ENCODE peak calls at places on chromosomes 12 and 14, in seven cellular contexts. D is activated CD8-positive, alpha-beta memory T cell treated with anti-CD3 and anti-CD28 coated beads for 24 hours; V is amygdala; P is substantia nigra; Z is SJSA1; G is RPMI7951; B is BJ. X is an unnamed sample.
A peak's percentile ranks its signal among the peaks of the same experiment; 100 is the strongest.

GRCh38 chr14:64504310-64504896 is at the start of gene ZBTB1:
- DNase-seq in D (peak; percentile 95), V (peak; percentile 59), P (peak; percentile 52), Z (peak; percentile 94), G (peak; percentile 86), B (peak; percentile 54), X (peak; percentile 53)

GRCh38 chr12:107377596-107378385 is 284.4 kb upstream of the CRY1 start:
- DNase-seq in D (no peak), V (no peak), P (no peak), Z (no peak), G (peak; percentile 66), B (no peak), X (no peak)

GRCh38 chr12:116524964-116525379 is 34.2 kb upstream of the MAP1LC3B2 start:
- DNase-seq in D (no peak), V (no peak), P (no peak), Z (peak; percentile 83), G (peak; percentile 80), B (no peak), X (peak; percentile 86)

GRCh38 chr12:3342051-3342450 is 149.0 kb upstream of the PRMT8 start:
- DNase-seq in D (no peak), V (no peak), P (no peak), Z (no peak), G (peak; percentile 59), B (no peak), X (no peak)

GRCh38 chr14:24634158-24634557 is at the start of gene GZMB:
- DNase-seq in D (peak; percentile 84), V (no peak), P (no peak), Z (no peak), G (no peak), B (no peak), X (no peak)

GRCh38 chr14:29734732-29735131 is 192.9 kb downstream of the PRKD1 start:
- DNase-seq in D (no peak), V (no peak), P (no peak), Z (no peak), G (no peak), B (no peak), X (no peak)

GRCh38 chr14:94890755-94891154 is 120.8 kb upstream of the GSC start:
- DNase-seq in D (no peak), V (no peak), P (no peak), Z (no peak), G (no peak), B (no peak), X (no peak)

GRCh38 chr14:27384124-27384523 is 786.3 kb upstream of the NOVA1 start:
- DNase-seq in D (no peak), V (no peak), P (no peak), Z (no peak), G (no peak), B (no peak), X (no peak)

GRCh38 chr12:39605996-39606395 is 13.6 kb downstream of the ABCD2 start:
- DNase-seq in D (no peak), V (no peak), P (no peak), Z (no peak), G (peak; percentile 28), B (no peak), X (peak; percentile 61)

GRCh38 chr12:14962180-14962579 is 779 bp upstream of the ARHGDIB start:
- DNase-seq in D (no peak), V (no peak), P (no peak), Z (no peak), G (no peak), B (no peak), X (no peak)